ENCODE peak calls at places on chromosomes 2 and 18, in seven cellular contexts. Z is psoas muscle, M is spleen, F is K562, I is Peyer's patch, A is transverse colon, L is H9. J is an unnamed sample.

GRCh38 chr2:12501469-12502147 is 215.1 kb upstream of the TRIB2 start:
- DNase-seq in Z (peak; percentile 54), M (peak; percentile 85), F (no peak), I (no peak), A (peak; percentile 34), L (no peak), J (no peak)

GRCh38 chr2:43051316-43051715 is 175.1 kb downstream of the ZFP36L2 start:
- DNase-seq in Z (peak; percentile 34), M (peak; percentile 49), F (no peak), I (peak; percentile 73), A (peak; percentile 48), L (no peak), J (no peak)

GRCh38 chr2:46569061-46569560 is 89.7 kb downstream of the TMEM247 start:
- DNase-seq in Z (no peak), M (no peak), F (no peak), I (no peak), A (no peak), L (no peak), J (no peak)

GRCh38 chr2:143429932-143430331 is 300.7 kb downstream of the ARHGAP15 start:
- DNase-seq in Z (no peak), M (no peak), F (no peak), I (no peak), A (no peak), L (no peak), J (no peak)

GRCh38 chr2:49444005-49444404 is 289.7 kb upstream of the FSHR start:
- DNase-seq in Z (no peak), M (no peak), F (no peak), I (no peak), A (no peak), L (no peak), J (no peak)

GRCh38 chr2:109419960-109420370 is 193.8 kb downstream of the SEPTIN10 start:
- DNase-seq in Z (peak; percentile 71), M (peak; percentile 42), F (no peak), I (peak; percentile 35), A (no peak), L (no peak), J (no peak)

GRCh38 chr18:59700535-59700967 is 3.3 kb upstream of the CCBE1 start:
- DNase-seq in Z (no peak), M (no peak), F (no peak), I (no peak), A (peak; percentile 12), L (no peak), J (peak; percentile 67)

GRCh38 chr2:162029287-162029901 is 44.6 kb downstream of the DPP4 start:
- DNase-seq in Z (peak; percentile 60), M (no peak), F (no peak), I (peak; percentile 58), A (no peak), L (no peak), J (peak; percentile 77)

GRCh38 chr2:102801098-102801718 is 39.4 kb downstream of the TMEM182 start:
- DNase-seq in Z (no peak), M (no peak), F (peak; percentile 10), I (no peak), A (no peak), L (no peak), J (no peak)

GRCh38 chr2:12844511-12844910 is 127.8 kb downstream of the TRIB2 start:
- DNase-seq in Z (no peak), M (no peak), F (no peak), I (no peak), A (no peak), L (no peak), J (no peak)

GRCh38 chr2:120253021-120253882 is 600 bp downstream of the RALB start:
- DNase-seq in Z (peak; percentile 92), M (peak; percentile 97), F (peak; percentile 83), I (peak; percentile 82), A (peak; percentile 80), L (peak; percentile 71), J (no peak)
- TF ChIP-seq CTCF in Z (peak; percentile 46), M (peak; percentile 62), F (peak; percentile 67), I (peak; percentile 42), A (peak; percentile 28), L (peak; percentile 46), J (peak; percentile 58)

DNA sequence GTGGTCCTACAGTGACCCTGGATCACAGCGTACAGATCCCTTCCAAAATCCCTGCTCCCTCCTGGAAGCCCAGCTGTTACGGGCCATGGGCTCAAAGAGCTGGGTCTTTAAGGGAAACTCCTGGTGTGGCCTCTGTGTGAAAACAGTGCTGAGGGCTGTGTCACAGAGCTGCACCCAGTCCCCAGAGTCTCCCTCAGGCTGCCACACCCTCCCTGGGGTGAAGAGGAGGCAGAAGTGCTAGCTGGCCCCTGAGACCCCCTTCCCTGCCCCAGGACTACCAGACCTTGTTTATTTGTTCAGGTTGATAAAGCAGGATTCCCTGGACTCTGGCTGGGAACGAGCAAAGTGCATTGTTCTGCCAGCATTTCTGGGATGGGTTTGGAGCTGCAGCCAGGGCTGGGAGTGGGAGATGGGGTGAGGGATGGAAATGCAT is 7.7 kb downstream of the ATOH8 start:
- DNase-seq in Z (no peak), M (no peak), F (no peak), I (no peak), A (no peak), L (no peak), J (no peak)
- H3K27me3 ChIP-seq in Z (no peaks in the 10 kb centered on the region), M (peaks cover 87% of the 10 kb centered on the region), F (peaks cover 80% of the 10 kb centered on the region), I (no peaks in the 10 kb centered on the region), A (no peaks in the 10 kb centered on the region), L (peaks cover 13% of the 10 kb centered on the region), J (peaks cover 5% of the 10 kb centered on the region)

GRCh38 chr2:217906787-217907186 is 96.0 kb downstream of the TNS1 start:
- DNase-seq in Z (peak; percentile 66), M (no peak), F (no peak), I (no peak), A (no peak), L (no peak), J (no peak)

GRCh38 chr2:217905906-217906305 is 96.9 kb downstream of the TNS1 start:
- DNase-seq in Z (peak; percentile 57), M (no peak), F (no peak), I (no peak), A (no peak), L (no peak), J (no peak)

GRCh38 chr2:217905395-217905794 is 97.4 kb downstream of the TNS1 start:
- DNase-seq in Z (peak; percentile 87), M (no peak), F (no peak), I (no peak), A (no peak), L (no peak), J (no peak)

GRCh38 chr2:217908544-217908943 is 94.3 kb downstream of the TNS1 start:
- DNase-seq in Z (peak; percentile 57), M (no peak), F (no peak), I (no peak), A (no peak), L (no peak), J (no peak)

DNA sequence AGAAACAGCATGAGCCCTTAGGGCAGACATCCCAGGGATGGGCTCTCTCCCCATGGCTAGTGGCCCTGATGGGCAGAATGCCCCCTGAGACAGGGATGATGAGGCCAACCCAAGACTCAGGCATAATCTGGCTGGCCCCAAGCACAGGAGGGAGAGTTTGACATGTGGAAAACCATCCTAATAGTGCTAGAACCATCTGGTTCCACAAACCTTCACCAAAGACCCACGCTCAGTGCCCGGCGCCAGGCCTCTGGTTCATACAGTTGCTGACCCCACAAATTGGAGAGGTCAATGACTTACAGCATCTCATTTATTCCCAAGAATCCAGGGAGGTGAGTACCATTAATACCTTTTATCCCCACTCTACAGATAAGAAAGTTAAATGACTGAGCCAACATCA is 95.5 kb downstream of the TNS1 start:
- DNase-seq in Z (peak; percentile 31), M (no peak), F (no peak), I (no peak), A (no peak), L (no peak), J (no peak)
- H3K27ac ChIP-seq in Z (peak overlapping the region; percentile 89), M (peak overlapping the region; percentile 57), F (no peak overlapping the region), I (no peak overlapping the region), A (peak overlapping the region; percentile 95), L (no peak overlapping the region), J (no peak overlapping the region)

DNA sequence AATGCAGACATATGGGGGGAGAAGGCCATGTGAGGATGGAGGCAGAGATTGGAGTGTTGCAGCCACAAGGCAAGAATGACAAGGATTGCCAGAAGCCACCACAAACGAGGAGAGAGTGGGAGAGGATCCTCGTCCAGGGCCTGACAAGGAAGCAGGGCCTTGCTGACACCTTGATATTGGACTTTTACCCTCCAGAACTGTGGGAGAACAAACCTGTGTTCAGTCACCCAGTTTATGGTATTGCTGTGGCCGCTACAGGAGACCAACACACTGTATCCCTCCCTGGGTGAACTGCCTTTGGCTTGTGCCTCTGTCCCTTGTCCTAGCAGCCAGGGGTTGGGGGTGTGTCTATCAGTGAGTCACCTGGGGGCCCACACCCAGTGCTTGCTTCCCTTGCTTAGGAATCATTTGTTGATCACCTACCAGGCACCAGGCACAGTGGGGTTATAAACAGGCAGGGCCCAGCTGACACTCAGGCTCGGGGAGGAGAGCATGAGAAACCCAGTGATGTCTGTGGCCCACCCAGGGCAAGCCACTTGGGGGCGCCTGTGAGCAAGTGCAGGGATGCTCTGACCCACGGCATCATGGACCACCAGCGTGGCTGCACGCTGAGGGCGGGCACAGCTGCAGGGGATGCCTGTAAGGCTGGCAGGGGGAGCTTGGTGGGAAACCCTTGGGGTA is 17.2 kb downstream of the TMEM185B start:
- DNase-seq in Z (no peak), M (peak; percentile 84), F (peak; percentile 56), I (peak; percentile 73), A (peak; percentile 67), L (peak; percentile 79), J (no peak)
- TF ChIP-seq CTCF in Z (peak; percentile 31), M (peak; percentile 37), F (peak; percentile 76), I (peak; percentile 55), A (peak; percentile 43), L (peak; percentile 93), J (no peak)

GRCh38 chr2:19225931-19226330 is 132.5 kb downstream of the OSR1 start:
- DNase-seq in Z (no peak), M (no peak), F (no peak), I (no peak), A (no peak), L (no peak), J (no peak)
- H3K27me3 ChIP-seq in Z (no peaks in the 10 kb centered on the region), M (no peaks in the 10 kb centered on the region), F (no peaks in the 10 kb centered on the region), I (no peaks in the 10 kb centered on the region), A (no peaks in the 10 kb centered on the region), L (no peaks in the 10 kb centered on the region), J (no peaks in the 10 kb centered on the region)

GRCh38 chr2:238306680-238306998 is 13.7 kb upstream of the TRAF3IP1 start:
- DNase-seq in Z (no peak), M (no peak), F (no peak), I (peak; percentile 61), A (no peak), L (no peak), J (no peak)

GRCh38 chr2:238305092-238305862 is 15.0 kb upstream of the TRAF3IP1 start:
- DNase-seq in Z (no peak), M (no peak), F (no peak), I (peak; percentile 3), A (no peak), L (no peak), J (no peak)

GRCh38 chr2:238304116-238304515 is 15.7 kb upstream of the PER2 start:
- DNase-seq in Z (no peak), M (peak; percentile 53), F (no peak), I (no peak), A (no peak), L (no peak), J (no peak)

GRCh38 chr2:238308177-238308576 is 12.1 kb upstream of the TRAF3IP1 start:
- DNase-seq in Z (no peak), M (no peak), F (peak; percentile 41), I (peak; percentile 12), A (no peak), L (no peak), J (no peak)

GRCh38 chr2:238305965-238306679 is 14.2 kb upstream of the TRAF3IP1 start:
- DNase-seq in Z (no peak), M (peak; percentile 40), F (no peak), I (peak; percentile 51), A (peak; percentile 53), L (no peak), J (no peak)
- H3K27ac ChIP-seq in Z (no peak overlapping the region), M (no peak overlapping the region), F (no peak overlapping the region), I (no peak overlapping the region), A (peak overlapping the region; percentile 30), L (no peak overlapping the region), J (no peak overlapping the region)

J was measured in RWPE2.